ENCODE peak calls at places on chromosomes 7 and 10, in five cellular contexts. A is endothelial cell; L is cerebellum; T is upper lobe of left lung; B is CD4-positive, CD25-positive, alpha-beta regulatory T cell. V is an unnamed sample.

GRCh38 chr10:71981024-71981867 is 17.1 kb downstream of the CHST3 start:
- DNase-seq in L (peak), A (no peak), B (no peak), T (peak), V (peak)

GRCh38 chr10:13018171-13018570 is 16.7 kb upstream of the CCDC3 start:
- DNase-seq in B (no peak), A (no peak), L (no peak), T (no peak), V (no peak)

GRCh38 chr7:101164071-101164840 is 1.1 kb downstream of the VGF start:
- DNase-seq in B (no peak), L (no peak), T (peak), A (peak), V (peak)

GRCh38 chr7:124566576-124566975 is 199.0 kb downstream of the GPR37 start:
- DNase-seq in A (peak), T (no peak), B (no peak), L (no peak), V (peak)

GRCh38 chr10:2392145-2392812 is 655.0 kb upstream of the ADARB2 start:
- DNase-seq in T (no peak), B (no peak), A (no peak), L (no peak), V (no peak)

GRCh38 chr10:110304394-110304779 is 333 bp downstream of the SMNDC1 start:
- DNase-seq in T (peak), L (no peak), B (no peak), A (peak), V (no peak)

GRCh38 chr7:155371884-155372781 is 74.5 kb downstream of the INSIG1 start:
- DNase-seq in A (no peak), L (no peak), B (no peak), T (peak), V (no peak)

GRCh38 chr7:43085992-43086391 is 26.5 kb upstream of the HECW1 start:
- DNase-seq in L (no peak), B (no peak), A (no peak), T (no peak), V (no peak)

GRCh38 chr10:43199684-43200537 is 61.7 kb downstream of the CSGALNACT2 start:
- DNase-seq in T (peak), B (no peak), L (no peak), A (peak), V (no peak)

GRCh38 chr7:127940365-127941160 is 90.7 kb downstream of the LRRC4 start:
- DNase-seq in B (no peak), T (no peak), L (no peak), A (no peak), V (no peak)

GRCh38 chr7:31192996-31193395 is 140.9 kb downstream of the ADCYAP1R1 start:
- DNase-seq in B (no peak), A (peak), L (peak), T (peak), V (peak)

GRCh38 chr7:100902638-100903037 is 7.0 kb upstream of the ACHE start:
- DNase-seq in B (no peak), T (peak), A (no peak), L (no peak), V (no peak)

GRCh38 chr10:132387723-132388210 is 9.2 kb upstream of the PWWP2B start:
- DNase-seq in A (peak), B (peak), L (peak), T (peak), V (no peak)

GRCh38 chr7:112573302-112574039 is 92.7 kb downstream of the LSMEM1 start:
- DNase-seq in T (no peak), B (no peak), A (no peak), L (no peak), V (peak)

GRCh38 chr10:33731322-33731721 is 396.9 kb upstream of the NRP1 start:
- DNase-seq in A (no peak), L (no peak), B (no peak), T (no peak), V (no peak)

GRCh38 chr10:70409772-70410171 is 5.8 kb downstream of the EIF4EBP2 start:
- DNase-seq in L (no peak), B (no peak), A (no peak), T (no peak), V (no peak)

GRCh38 chr10:31261502-31262311 is 57.3 kb upstream of the ZEB1 start:
- DNase-seq in A (no peak), L (no peak), B (no peak), T (no peak), V (peak)

GRCh38 chr7:80719261-80719660 is 80.8 kb downstream of the CD36 start:
- DNase-seq in B (no peak), L (no peak), T (no peak), A (no peak), V (peak)

GRCh38 chr10:100043796-100044195 is 34.0 kb upstream of the DNMBP start:
- DNase-seq in T (no peak), B (no peak), A (no peak), L (no peak), V (peak)